ENCODE peak calls at places on chromosome 11, in ten cellular contexts. One of them, this sample, is unnamed. For H3K27me3 and H3K4me1, the result is how much of the 10 kb centered on the place peaks cover.

GRCh38 chr11:114986365-114986764 is 308.0 kb downstream of the NXPE2 start:
- DNase-seq in psoas muscle: no peak
- DNase-seq in cardiac muscle cell: no peak
- DNase-seq in right cardiac atrium: peak
- DNase-seq in body of pancreas: no peak
- DNase-seq in left lung: no peak
- DNase-seq in heart right ventricle: no peak
- DNase-seq in spleen: no peak
- DNase-seq in left ventricle myocardium inferior: no peak
- DNase-seq in gastrocnemius medialis: no peak
- DNase-seq in this sample: no peak

GRCh38 chr11:2927851-2928604 is 1.2 kb downstream of the PHLDA2 start:
- DNase-seq in psoas muscle: peak
- DNase-seq in cardiac muscle cell: no peak
- DNase-seq in right cardiac atrium: peak
- DNase-seq in body of pancreas: peak
- DNase-seq in left lung: peak
- DNase-seq in heart right ventricle: no peak
- DNase-seq in spleen: peak
- DNase-seq in left ventricle myocardium inferior: peak
- DNase-seq in gastrocnemius medialis: no peak
- DNase-seq in this sample: peak

GRCh38 chr11:71940561-71941219 is 11.8 kb downstream of the RNF121 start:
- DNase-seq in psoas muscle: no peak
- DNase-seq in cardiac muscle cell: no peak
- DNase-seq in right cardiac atrium: no peak
- DNase-seq in body of pancreas: no peak
- DNase-seq in left lung: no peak
- DNase-seq in heart right ventricle: no peak
- DNase-seq in spleen: no peak
- DNase-seq in left ventricle myocardium inferior: no peak
- DNase-seq in gastrocnemius medialis: no peak
- DNase-seq in this sample: no peak

GRCh38 chr11:84316866-84317560 is 1030.8 kb upstream of the CCDC90B start:
- DNase-seq in psoas muscle: no peak
- DNase-seq in cardiac muscle cell: no peak
- DNase-seq in right cardiac atrium: no peak
- DNase-seq in body of pancreas: no peak
- DNase-seq in left lung: no peak
- DNase-seq in heart right ventricle: no peak
- DNase-seq in spleen: no peak
- DNase-seq in left ventricle myocardium inferior: no peak
- DNase-seq in gastrocnemius medialis: no peak
- DNase-seq in this sample: no peak

GRCh38 chr11:130269544-130269943 is 45.2 kb downstream of the ZBTB44 start:
- DNase-seq in psoas muscle: no peak
- DNase-seq in cardiac muscle cell: no peak
- DNase-seq in right cardiac atrium: no peak
- DNase-seq in body of pancreas: no peak
- DNase-seq in left lung: no peak
- DNase-seq in heart right ventricle: no peak
- DNase-seq in spleen: no peak
- DNase-seq in left ventricle myocardium inferior: no peak
- DNase-seq in gastrocnemius medialis: no peak
- DNase-seq in this sample: no peak

GRCh38 chr11:119055901-119056300 is 1.1 kb downstream of the HYOU1 start:
- DNase-seq in psoas muscle: no peak
- DNase-seq in cardiac muscle cell: no peak
- DNase-seq in right cardiac atrium: no peak
- DNase-seq in body of pancreas: no peak
- DNase-seq in left lung: no peak
- DNase-seq in heart right ventricle: no peak
- DNase-seq in spleen: no peak
- DNase-seq in left ventricle myocardium inferior: no peak
- DNase-seq in gastrocnemius medialis: no peak
- DNase-seq in this sample: no peak

GRCh38 chr11:61717286-61718033 is 35.0 kb upstream of the MYRF start:
- DNase-seq in psoas muscle: no peak
- DNase-seq in cardiac muscle cell: no peak
- DNase-seq in right cardiac atrium: no peak
- DNase-seq in body of pancreas: no peak
- DNase-seq in left lung: peak
- DNase-seq in heart right ventricle: no peak
- DNase-seq in spleen: no peak
- DNase-seq in left ventricle myocardium inferior: no peak
- DNase-seq in gastrocnemius medialis: no peak
- DNase-seq in this sample: no peak

GRCh38 chr11:77569671-77570070 is 20.1 kb upstream of the AQP11 start:
- DNase-seq in psoas muscle: no peak
- DNase-seq in cardiac muscle cell: no peak
- DNase-seq in right cardiac atrium: no peak
- DNase-seq in body of pancreas: no peak
- DNase-seq in left lung: no peak
- DNase-seq in heart right ventricle: no peak
- DNase-seq in spleen: no peak
- DNase-seq in left ventricle myocardium inferior: no peak
- DNase-seq in gastrocnemius medialis: no peak
- DNase-seq in this sample: no peak

GRCh38 chr11:10233581-10233980 is 60.4 kb downstream of the SBF2 start:
- DNase-seq in psoas muscle: no peak
- DNase-seq in cardiac muscle cell: no peak
- DNase-seq in right cardiac atrium: no peak
- DNase-seq in body of pancreas: no peak
- DNase-seq in left lung: no peak
- DNase-seq in heart right ventricle: no peak
- DNase-seq in spleen: no peak
- DNase-seq in left ventricle myocardium inferior: no peak
- DNase-seq in gastrocnemius medialis: no peak
- DNase-seq in this sample: no peak

GRCh38 chr11:67054851-67055523 is 1.7 kb upstream of the RHOD start:
- DNase-seq in psoas muscle: peak
- DNase-seq in cardiac muscle cell: peak
- DNase-seq in right cardiac atrium: peak
- DNase-seq in body of pancreas: peak
- DNase-seq in left lung: peak
- DNase-seq in heart right ventricle: peak
- DNase-seq in spleen: peak
- DNase-seq in left ventricle myocardium inferior: peak
- DNase-seq in gastrocnemius medialis: peak
- DNase-seq in this sample: peak

GRCh38 chr11:120547871-120548681 is 36.5 kb downstream of the GRIK4 start:
- DNase-seq in psoas muscle: peak
- DNase-seq in cardiac muscle cell: peak
- DNase-seq in right cardiac atrium: peak
- DNase-seq in body of pancreas: peak
- DNase-seq in left lung: peak
- DNase-seq in heart right ventricle: peak
- DNase-seq in spleen: peak
- DNase-seq in left ventricle myocardium inferior: peak
- DNase-seq in gastrocnemius medialis: peak
- DNase-seq in this sample: peak

GRCh38 chr11:134429104-134429503 is 17.1 kb upstream of the B3GAT1 start:
- DNase-seq in psoas muscle: no peak
- DNase-seq in cardiac muscle cell: no peak
- DNase-seq in right cardiac atrium: no peak
- DNase-seq in body of pancreas: no peak
- DNase-seq in left lung: no peak
- DNase-seq in heart right ventricle: no peak
- DNase-seq in spleen: no peak
- DNase-seq in left ventricle myocardium inferior: no peak
- DNase-seq in gastrocnemius medialis: no peak
- DNase-seq in this sample: no peak

GRCh38 chr11:8263769-8264410 is at the start of gene LMO1:
- DNase-seq in psoas muscle: peak
- DNase-seq in cardiac muscle cell: peak
- DNase-seq in right cardiac atrium: peak
- DNase-seq in body of pancreas: peak
- DNase-seq in left lung: peak
- DNase-seq in heart right ventricle: peak
- DNase-seq in spleen: peak
- DNase-seq in left ventricle myocardium inferior: peak
- DNase-seq in gastrocnemius medialis: peak
- DNase-seq in this sample: peak
- H3K27me3 ChIP-seq in psoas muscle: under half
- H3K27me3 ChIP-seq in cardiac muscle cell: half or more
- H3K27me3 ChIP-seq in right cardiac atrium: under half
- H3K27me3 ChIP-seq in body of pancreas: under half
- H3K27me3 ChIP-seq in left lung: half or more
- H3K27me3 ChIP-seq in heart right ventricle: under half
- H3K27me3 ChIP-seq in spleen: half or more
- H3K27me3 ChIP-seq in left ventricle myocardium inferior: half or more
- H3K27me3 ChIP-seq in gastrocnemius medialis: under half
- H3K27me3 ChIP-seq in this sample: half or more

GRCh38 chr11:28106351-28107043 is 1.5 kb downstream of the KIF18A start:
- DNase-seq in psoas muscle: no peak
- DNase-seq in cardiac muscle cell: no peak
- DNase-seq in right cardiac atrium: no peak
- DNase-seq in body of pancreas: no peak
- DNase-seq in left lung: no peak
- DNase-seq in heart right ventricle: no peak
- DNase-seq in spleen: peak
- DNase-seq in left ventricle myocardium inferior: no peak
- DNase-seq in gastrocnemius medialis: no peak
- DNase-seq in this sample: no peak

GRCh38 chr11:28105869-28106268 is 2.1 kb downstream of the KIF18A start:
- DNase-seq in psoas muscle: no peak
- DNase-seq in cardiac muscle cell: no peak
- DNase-seq in right cardiac atrium: no peak
- DNase-seq in body of pancreas: no peak
- DNase-seq in left lung: no peak
- DNase-seq in heart right ventricle: no peak
- DNase-seq in spleen: no peak
- DNase-seq in left ventricle myocardium inferior: no peak
- DNase-seq in gastrocnemius medialis: no peak
- DNase-seq in this sample: no peak

GRCh38 chr11:28107331-28107725 is 628 bp downstream of the KIF18A start:
- DNase-seq in psoas muscle: no peak
- DNase-seq in cardiac muscle cell: peak
- DNase-seq in right cardiac atrium: no peak
- DNase-seq in body of pancreas: no peak
- DNase-seq in left lung: no peak
- DNase-seq in heart right ventricle: no peak
- DNase-seq in spleen: no peak
- DNase-seq in left ventricle myocardium inferior: no peak
- DNase-seq in gastrocnemius medialis: no peak
- DNase-seq in this sample: no peak

GRCh38 chr11:28108909-28109308 is 721 bp downstream of the METTL15 start:
- DNase-seq in psoas muscle: no peak
- DNase-seq in cardiac muscle cell: no peak
- DNase-seq in right cardiac atrium: no peak
- DNase-seq in body of pancreas: no peak
- DNase-seq in left lung: no peak
- DNase-seq in heart right ventricle: no peak
- DNase-seq in spleen: no peak
- DNase-seq in left ventricle myocardium inferior: no peak
- DNase-seq in gastrocnemius medialis: no peak
- DNase-seq in this sample: no peak

DNA sequence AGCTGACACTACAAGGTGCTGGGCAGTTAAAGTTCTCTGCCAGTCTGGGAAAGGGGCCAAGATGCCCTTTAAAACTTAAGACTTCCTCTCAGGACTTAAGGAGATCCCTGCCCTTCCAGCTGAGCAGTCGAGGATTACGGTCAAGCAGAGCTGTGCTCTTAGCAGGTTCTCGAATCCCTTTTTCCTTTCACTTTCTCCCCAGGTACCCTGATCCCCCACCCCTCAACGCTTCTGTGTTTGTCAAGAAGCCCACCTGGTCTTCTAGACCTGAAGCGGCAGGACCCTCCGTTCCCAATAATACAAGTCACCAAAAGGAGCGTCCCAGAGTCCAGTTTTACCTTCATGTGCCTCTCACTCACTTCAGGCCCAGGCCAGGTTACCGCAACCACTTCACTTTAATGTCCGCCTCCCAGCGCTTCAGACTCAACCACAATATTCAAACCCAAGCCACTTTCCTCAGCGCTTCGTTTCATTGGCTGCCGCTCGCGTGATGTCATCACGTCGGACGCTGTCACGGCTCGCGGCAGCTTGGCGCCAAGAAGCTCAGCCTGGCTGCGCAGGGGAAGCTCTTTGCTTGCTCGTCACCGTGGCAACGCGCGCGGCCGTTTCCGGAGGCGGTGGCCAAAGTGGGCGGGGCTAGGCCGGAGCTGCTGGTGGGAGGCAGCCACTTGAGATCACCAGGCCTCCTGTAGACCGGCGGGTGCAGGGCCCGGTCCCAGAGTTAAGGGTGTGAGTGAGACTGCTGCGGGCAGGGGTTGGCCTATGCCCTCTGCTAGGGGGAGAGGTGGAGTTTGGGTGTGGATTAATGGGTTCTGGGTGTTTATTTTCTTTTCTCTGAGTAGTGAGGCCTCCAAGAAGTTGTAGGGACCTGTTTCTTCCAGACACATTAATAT is at the start of the genes KIF18A and METTL15:
- DNase-seq in psoas muscle: peak
- DNase-seq in cardiac muscle cell: peak
- DNase-seq in right cardiac atrium: peak
- DNase-seq in body of pancreas: peak
- DNase-seq in left lung: peak
- DNase-seq in heart right ventricle: peak
- DNase-seq in spleen: peak
- DNase-seq in left ventricle myocardium inferior: peak
- DNase-seq in gastrocnemius medialis: peak
- DNase-seq in this sample: peak
- H3K4me1 ChIP-seq in psoas muscle: under half
- H3K4me1 ChIP-seq in cardiac muscle cell: under half
- H3K4me1 ChIP-seq in right cardiac atrium: under half
- H3K4me1 ChIP-seq in body of pancreas: under half
- H3K4me1 ChIP-seq in left lung: half or more
- H3K4me1 ChIP-seq in heart right ventricle: under half
- H3K4me1 ChIP-seq in spleen: under half
- H3K4me1 ChIP-seq in left ventricle myocardium inferior: half or more
- H3K4me1 ChIP-seq in gastrocnemius medialis: under half
- H3K4me1 ChIP-seq in this sample: under half

GRCh38 chr11:65785329-65786007 is 1.4 kb upstream of the OVOL1 start:
- DNase-seq in psoas muscle: no peak
- DNase-seq in cardiac muscle cell: no peak
- DNase-seq in right cardiac atrium: no peak
- DNase-seq in body of pancreas: no peak
- DNase-seq in left lung: no peak
- DNase-seq in heart right ventricle: no peak
- DNase-seq in spleen: no peak
- DNase-seq in left ventricle myocardium inferior: no peak
- DNase-seq in gastrocnemius medialis: no peak
- DNase-seq in this sample: no peak
- H3K27me3 ChIP-seq in psoas muscle: under half
- H3K27me3 ChIP-seq in cardiac muscle cell: half or more
- H3K27me3 ChIP-seq in right cardiac atrium: under half
- H3K27me3 ChIP-seq in body of pancreas: under half
- H3K27me3 ChIP-seq in left lung: under half
- H3K27me3 ChIP-seq in heart right ventricle: under half
- H3K27me3 ChIP-seq in spleen: under half
- H3K27me3 ChIP-seq in left ventricle myocardium inferior: half or more
- H3K27me3 ChIP-seq in gastrocnemius medialis: under half
- H3K27me3 ChIP-seq in this sample: under half

DNA sequence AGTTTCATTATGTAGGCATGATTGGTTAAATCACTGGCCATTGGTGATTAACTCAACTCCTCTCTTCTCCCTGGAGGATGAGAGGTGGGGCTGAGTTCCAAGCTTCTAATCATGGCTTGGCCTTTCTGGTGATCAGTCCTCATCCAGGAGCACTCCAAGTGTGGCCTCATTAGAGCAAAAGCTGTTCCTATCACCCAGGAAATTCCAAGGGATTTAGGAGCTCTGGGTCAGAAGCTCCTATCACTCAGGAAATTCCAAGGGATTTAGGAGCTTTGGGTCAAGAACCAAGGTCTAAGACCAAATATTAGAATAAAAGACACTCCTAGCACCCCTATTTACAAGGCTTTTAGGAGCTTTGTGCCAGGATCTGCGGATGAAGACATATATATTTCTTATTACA is 168.0 kb upstream of the BDNF start:
- DNase-seq in psoas muscle: no peak
- DNase-seq in cardiac muscle cell: no peak
- DNase-seq in right cardiac atrium: no peak
- DNase-seq in body of pancreas: no peak
- DNase-seq in left lung: no peak
- DNase-seq in heart right ventricle: no peak
- DNase-seq in spleen: no peak
- DNase-seq in left ventricle myocardium inferior: no peak
- DNase-seq in gastrocnemius medialis: no peak
- DNase-seq in this sample: no peak
- H3K4me1 ChIP-seq in psoas muscle: under half
- H3K4me1 ChIP-seq in cardiac muscle cell: under half
- H3K4me1 ChIP-seq in right cardiac atrium: under half
- H3K4me1 ChIP-seq in body of pancreas: under half
- H3K4me1 ChIP-seq in left lung: under half
- H3K4me1 ChIP-seq in heart right ventricle: under half
- H3K4me1 ChIP-seq in spleen: under half
- H3K4me1 ChIP-seq in left ventricle myocardium inferior: under half
- H3K4me1 ChIP-seq in gastrocnemius medialis: under half
- H3K4me1 ChIP-seq in this sample: under half

This sample was measured in upper lobe of right lung.